ENCODE peak calls at places on chromosomes 2 and 18, in four cellular contexts. O, V, B and I are unnamed samples.

GRCh38 chr2:12835733-12836132 is 119.0 kb downstream of the TRIB2 start:
- DNase-seq in B (no peak), O (no peak), V (no peak), I (no peak)

GRCh38 chr2:129732630-129733026 is 246.8 kb upstream of the RAB6C start:
- DNase-seq in O (no peak), V (no peak), B (no peak), I (no peak)

GRCh38 chr2:71905205-71905604 is 242.5 kb downstream of the CYP26B1 start:
- DNase-seq in O (no peak), V (no peak), B (no peak), I (no peak)

GRCh38 chr2:204078003-204078698 is 141.6 kb downstream of the ICOS start:
- DNase-seq in V (no peak), O (no peak), B (no peak), I (no peak)

GRCh38 chr2:23767871-23768611 is 158.9 kb downstream of the ATAD2B start:
- DNase-seq in V (no peak), B (no peak), O (no peak), I (no peak)

GRCh38 chr2:241577413-241578122 is 19.0 kb downstream of the BOK start:
- DNase-seq in V (no peak), B (no peak), O (no peak), I (no peak)

GRCh38 chr2:234453216-234453615 is 43.7 kb downstream of the ARL4C start:
- DNase-seq in V (no peak), O (no peak), B (no peak), I (no peak)

GRCh38 chr2:4579977-4580376 is 876.6 kb downstream of the DCDC2C start:
- DNase-seq in B (no peak), V (no peak), O (no peak), I (no peak)

GRCh38 chr2:55063226-55063625 is 13.0 kb upstream of the RTN4 start:
- DNase-seq in V (no peak), B (no peak), O (no peak), I (no peak)

GRCh38 chr2:166314022-166314759 is 61.6 kb downstream of the SCN9A start:
- DNase-seq in O (no peak), B (no peak), V (no peak), I (no peak)

GRCh38 chr2:9378433-9379371 is 44.6 kb downstream of the ITGB1BP1 start:
- DNase-seq in B (no peak), V (no peak), O (no peak), I (no peak)

GRCh38 chr2:215141706-215142105 is 3.3 kb upstream of the ABCA12 start:
- DNase-seq in B (no peak), O (no peak), V (no peak), I (no peak)

GRCh38 chr2:237092920-237093781 is 7.5 kb downstream of the COPS8 start:
- DNase-seq in O (no peak), V (no peak), B (no peak), I (no peak)

GRCh38 chr2:19458604-19459003 is 100.2 kb upstream of the OSR1 start:
- DNase-seq in B (no peak), O (no peak), V (no peak), I (no peak)

GRCh38 chr18:13465476-13465875 is 246.9 kb downstream of the LDLRAD4 start:
- DNase-seq in V (no peak), O (no peak), B (no peak), I (no peak)

GRCh38 chr2:231960810-231961348 is 634 bp upstream of the DIS3L2 start:
- DNase-seq in O (no peak), V (no peak), B (no peak), I (no peak)

GRCh38 chr18:32888311-32888710 is 115.5 kb upstream of the KLHL14 start:
- DNase-seq in B (no peak), O (no peak), V (no peak), I (no peak)

GRCh38 chr2:133109772-133110171 is 439.8 kb upstream of the LYPD1 start:
- DNase-seq in O (no peak), V (no peak), B (no peak), I (no peak)

GRCh38 chr2:43300781-43301586 is 74.6 kb upstream of the ZFP36L2 start:
- DNase-seq in B (no peak), V (no peak), O (no peak), I (no peak)

GRCh38 chr2:176814740-176815367 is 397.7 kb upstream of the HNRNPA3 start:
- DNase-seq in B (peak), O (no peak), V (no peak), I (no peak)

GRCh38 chr2:27212626-27213471 is 781 bp upstream of the SLC5A6 start:
- DNase-seq in O (no peak), V (no peak), B (peak), I (no peak)

GRCh38 chr2:215606219-215606618 is 170.4 kb upstream of the FN1 start:
- DNase-seq in V (no peak), O (no peak), B (no peak), I (no peak)

GRCh38 chr2:240567872-240568677 is at the start of gene RNPEPL1:
- DNase-seq in O (no peak), V (no peak), B (peak), I (peak)

GRCh38 chr2:73827018-73827417 is 1.7 kb upstream of the STAMBP start:
- DNase-seq in O (no peak), V (no peak), B (no peak), I (no peak)

GRCh38 chr2:74206180-74206688 is 7.8 kb downstream of the MTHFD2 start:
- DNase-seq in O (no peak), B (no peak), V (no peak), I (no peak)

GRCh38 chr2:17879137-17879912 is 858 bp downstream of the KCNS3 start:
- DNase-seq in B (peak), V (peak), O (no peak), I (peak)

GRCh38 chr18:54734059-54734458 is 94.2 kb upstream of the RAB27B start:
- DNase-seq in O (no peak), V (no peak), B (peak), I (peak)

GRCh38 chr2:47528874-47529273 is 125.9 kb downstream of the MSH2 start:
- DNase-seq in B (no peak), O (no peak), V (no peak), I (no peak)

GRCh38 chr2:73089270-73090030 is 17.9 kb upstream of the SFXN5 start:
- DNase-seq in B (no peak), V (no peak), O (no peak), I (peak)

GRCh38 chr2:58553937-58554336 is 312.8 kb upstream of the FANCL start:
- DNase-seq in B (no peak), O (no peak), V (peak), I (peak)

GRCh38 chr2:56871641-56872040 is 687.9 kb downstream of the CCDC85A start:
- DNase-seq in O (no peak), V (no peak), B (no peak), I (no peak)

GRCh38 chr2:239291505-239292350 is 109.1 kb downstream of the HDAC4 start:
- DNase-seq in O (no peak), V (peak), B (no peak), I (no peak)

GRCh38 chr2:180652794-180653193 is 327.6 kb upstream of the UBE2E3 start:
- DNase-seq in O (no peak), B (no peak), V (no peak), I (no peak)

GRCh38 chr18:31245820-31246219 is 72.1 kb upstream of the DSG1 start:
- DNase-seq in B (peak), V (no peak), O (no peak), I (no peak)

GRCh38 chr2:141703506-141703905 is 427.3 kb downstream of the LRP1B start:
- DNase-seq in O (no peak), B (no peak), V (no peak), I (no peak)